ENCODE peak calls at places on chromosomes 2 and 18, in ten cellular contexts. I is CD8-positive, alpha-beta T cell; Y is lower lobe of right lung; Q is heart left ventricle; G is heart right ventricle; A is K562; E is psoas muscle; S is right cardiac atrium; H is pancreas; D is CD4-positive, CD25-positive, alpha-beta regulatory T cell. P is an unnamed sample.
A peak's percentile ranks its signal among the peaks of the same experiment; 100 is the strongest.

GRCh38 chr2:65999790-66000189 is 435.1 kb upstream of the MEIS1 start:
- ATAC-seq in I (no peak), Y (no peak), Q (no peak), G (no peak), A (no peak), E (no peak), S (no peak), H (no peak), D (no peak), P (no peak)

GRCh38 chr2:191001624-191002023 is 12.3 kb downstream of the STAT1 start:
- ATAC-seq in I (no peak), Y (no peak), Q (no peak), G (no peak), A (no peak), E (no peak), S (no peak), H (no peak), D (no peak), P (no peak)

GRCh38 chr2:27164960-27165763 is 16.4 kb downstream of the TCF23 start:
- ATAC-seq in I (no peak), Y (no peak), Q (no peak), G (no peak), A (no peak), E (no peak), S (no peak), H (no peak), D (no peak), P (no peak)

GRCh38 chr2:178976351-178976750 is 73.6 kb downstream of the CCDC141 start:
- ATAC-seq in I (no peak), Y (no peak), Q (no peak), G (no peak), A (no peak), E (no peak), S (no peak), H (no peak), D (no peak), P (no peak)

GRCh38 chr2:118198268-118198667 is 110.0 kb downstream of the INSIG2 start:
- ATAC-seq in I (no peak), Y (no peak), Q (no peak), G (no peak), A (no peak), E (no peak), S (no peak), H (no peak), D (no peak), P (no peak)

GRCh38 chr18:75474332-75474731 is 46.8 kb upstream of the SMIM21 start:
- ATAC-seq in I (no peak), Y (no peak), Q (no peak), G (no peak), A (no peak), E (no peak), S (no peak), H (no peak), D (no peak), P (no peak)

GRCh38 chr2:26816893-26817292 is 31.0 kb downstream of the CENPA start:
- ATAC-seq in I (no peak), Y (no peak), Q (no peak), G (no peak), A (peak; percentile 88), E (no peak), S (no peak), H (no peak), D (no peak), P (no peak)

GRCh38 chr2:230925443-230925878 is 419 bp upstream of the GPR55 start:
- ATAC-seq in I (peak; percentile 21), Y (no peak), Q (no peak), G (no peak), A (no peak), E (no peak), S (no peak), H (no peak), D (no peak), P (no peak)

GRCh38 chr2:58350484-58350883 is 109.4 kb upstream of the FANCL start:
- ATAC-seq in I (no peak), Y (no peak), Q (no peak), G (no peak), A (no peak), E (no peak), S (no peak), H (no peak), D (no peak), P (no peak)

GRCh38 chr2:236306825-236307540 is 42.8 kb upstream of the ASB18 start:
- ATAC-seq in I (no peak), Y (no peak), Q (no peak), G (no peak), A (no peak), E (no peak), S (no peak), H (no peak), D (no peak), P (no peak)

GRCh38 chr18:28804512-28805214 is 627.7 kb upstream of the CDH2 start:
- ATAC-seq in I (no peak), Y (no peak), Q (peak; percentile 36), G (no peak), A (no peak), E (no peak), S (peak; percentile 57), H (no peak), D (no peak), P (no peak)

GRCh38 chr18:28805491-28805890 is 628.6 kb upstream of the CDH2 start:
- ATAC-seq in I (no peak), Y (no peak), Q (no peak), G (no peak), A (no peak), E (no peak), S (no peak), H (no peak), D (no peak), P (no peak)

GRCh38 chr18:28808373-28808772 is 631.4 kb upstream of the CDH2 start:
- ATAC-seq in I (no peak), Y (no peak), Q (no peak), G (no peak), A (no peak), E (no peak), S (no peak), H (no peak), D (no peak), P (no peak)

GRCh38 chr18:28801876-28802275 is 624.9 kb upstream of the CDH2 start:
- ATAC-seq in I (no peak), Y (no peak), Q (no peak), G (no peak), A (no peak), E (no peak), S (no peak), H (no peak), D (no peak), P (no peak)

DNA sequence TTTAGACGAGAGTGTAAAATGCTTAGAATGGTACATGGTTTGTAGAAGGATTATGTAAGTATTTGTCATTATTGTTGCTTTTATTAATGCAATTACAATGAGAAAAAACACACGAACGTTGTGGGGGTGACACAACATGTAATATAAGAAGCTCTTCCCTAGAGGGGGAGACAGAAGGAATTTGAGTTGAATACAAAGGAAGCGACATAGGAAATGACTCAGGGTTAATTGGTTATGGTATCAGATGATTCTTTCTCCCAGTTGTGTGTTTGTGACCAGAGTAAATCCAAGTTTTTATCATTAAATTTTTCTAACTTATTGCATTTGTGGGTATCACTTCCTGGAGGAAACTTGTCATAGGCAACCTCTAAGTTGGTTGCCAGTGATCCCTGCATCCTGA is 625.6 kb upstream of the CDH2 start:
- ATAC-seq in I (no peak), Y (no peak), Q (no peak), G (no peak), A (no peak), E (no peak), S (no peak), H (no peak), D (no peak), P (no peak)
- H3K4me3 ChIP-seq in I (no peak overlapping the region), Y (no peak overlapping the region), Q (no peak overlapping the region), G (no peak overlapping the region), A (no peak overlapping the region), E (no peak overlapping the region), S (no peak overlapping the region), H (no peak overlapping the region), D (no peak overlapping the region), P (no peak overlapping the region)

DNA sequence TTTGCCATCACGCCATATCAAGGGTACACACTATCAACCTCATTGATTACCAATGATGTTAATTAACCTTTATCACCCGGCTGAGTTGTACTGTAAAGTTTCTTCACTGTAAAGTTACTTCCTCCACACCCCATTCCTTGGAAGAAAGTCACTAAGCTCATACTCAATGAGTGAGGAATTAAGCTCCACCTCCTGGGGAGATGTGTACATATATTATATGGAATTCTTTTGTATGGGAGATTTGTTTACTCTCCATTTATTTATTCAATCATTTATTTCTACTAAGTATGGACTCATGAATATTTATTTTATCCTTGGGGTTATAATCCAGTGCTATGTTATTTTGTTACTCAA is 56.8 kb downstream of the C2orf74 start:
- ATAC-seq in I (no peak), Y (no peak), Q (no peak), G (no peak), A (no peak), E (peak; percentile 21), S (no peak), H (peak; percentile 43), D (no peak), P (no peak)
- H3K4me3 ChIP-seq in I (no peak overlapping the region), Y (no peak overlapping the region), Q (no peak overlapping the region), G (no peak overlapping the region), A (no peak overlapping the region), E (no peak overlapping the region), S (no peak overlapping the region), H (no peak overlapping the region), D (no peak overlapping the region), P (no peak overlapping the region)

GRCh38 chr18:11258014-11258413 is 108.6 kb upstream of the PIEZO2 start:
- ATAC-seq in I (no peak), Y (no peak), Q (no peak), G (no peak), A (no peak), E (no peak), S (no peak), H (no peak), D (no peak), P (no peak)

GRCh38 chr18:11259421-11259820 is 110.1 kb upstream of the PIEZO2 start:
- ATAC-seq in I (no peak), Y (peak; percentile 86), Q (peak; percentile 84), G (peak; percentile 85), A (no peak), E (peak; percentile 66), S (peak; percentile 93), H (peak; percentile 70), D (no peak), P (peak; percentile 62)

GRCh38 chr18:11260963-11261441 is 111.6 kb upstream of the PIEZO2 start:
- ATAC-seq in I (no peak), Y (no peak), Q (no peak), G (no peak), A (no peak), E (no peak), S (no peak), H (no peak), D (no peak), P (no peak)
- H3K4me3 ChIP-seq in I (no peak overlapping the region), Y (no peak overlapping the region), Q (no peak overlapping the region), G (no peak overlapping the region), A (no peak overlapping the region), E (no peak overlapping the region), S (no peak overlapping the region), H (no peak overlapping the region), D (no peak overlapping the region), P (no peak overlapping the region)

DNA sequence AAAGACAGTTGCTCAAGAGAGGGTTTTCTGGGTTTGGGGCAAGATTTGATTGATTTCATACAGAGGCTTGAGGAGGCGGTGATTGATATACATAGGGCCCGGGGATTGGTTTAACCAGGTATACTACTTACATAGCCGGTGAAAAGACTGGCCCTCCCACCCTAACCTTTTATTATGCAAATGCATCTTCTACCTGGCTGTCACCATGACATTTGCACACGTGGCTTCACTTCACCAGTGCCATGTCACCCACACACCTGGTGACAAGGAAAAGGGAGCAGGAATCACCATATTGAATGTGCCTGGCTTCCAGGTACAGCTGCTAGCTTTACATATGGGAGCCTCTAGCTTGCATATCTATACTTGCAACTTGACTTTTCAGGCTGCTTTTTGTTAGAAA is 9.7 kb downstream of the ERMN start:
- ATAC-seq in I (no peak), Y (no peak), Q (no peak), G (no peak), A (no peak), E (no peak), S (no peak), H (no peak), D (no peak), P (no peak)
- H3K4me3 ChIP-seq in I (no peak overlapping the region), Y (no peak overlapping the region), Q (no peak overlapping the region), G (no peak overlapping the region), A (no peak overlapping the region), E (no peak overlapping the region), S (no peak overlapping the region), H (no peak overlapping the region), D (no peak overlapping the region), P (no peak overlapping the region)